ENCODE peak calls at places on chromosomes 3 and 15, in four cellular contexts. W is cardiac fibroblast, Q is mesothelial cell of epicardium, D is nephron progenitor cell. H is an unnamed sample.

GRCh38 chr15:51198701-51199253 is 104.1 kb upstream of the TNFAIP8L3 start:
- DNase-seq in D (no peak), Q (no peak), W (no peak), H (no peak)

GRCh38 chr3:176274161-176274560 is 923.1 kb downstream of the TBL1XR1 start:
- DNase-seq in W (no peak), D (no peak), Q (no peak), H (no peak)

GRCh38 chr3:5197470-5198312 is 10.2 kb downstream of the EDEM1 start:
- DNase-seq in W (peak), D (no peak), Q (no peak), H (no peak)

GRCh38 chr3:156551261-156551660 is 3.7 kb downstream of the SSR3 start:
- DNase-seq in Q (no peak), W (peak), D (no peak), H (no peak)

GRCh38 chr15:42149493-42150245 is 6.8 kb downstream of the PLA2G4F start:
- DNase-seq in W (no peak), D (no peak), Q (no peak), H (no peak)

GRCh38 chr15:27066446-27066845 is 95.5 kb downstream of the GABRG3 start:
- DNase-seq in D (no peak), Q (no peak), W (no peak), H (no peak)

GRCh38 chr15:60118146-60118545 is 114.0 kb downstream of the FOXB1 start:
- DNase-seq in W (no peak), D (peak), Q (no peak), H (no peak)

GRCh38 chr15:88878720-88879184 is 16.6 kb downstream of the HAPLN3 start:
- DNase-seq in W (peak), Q (no peak), D (peak), H (peak)

GRCh38 chr15:40295297-40295696 is 12.4 kb upstream of the ANKRD63 start:
- DNase-seq in W (no peak), D (no peak), Q (no peak), H (no peak)

GRCh38 chr15:33737687-33738606 is 230.3 kb upstream of the CHRM5 start:
- DNase-seq in Q (no peak), W (peak), D (peak), H (peak)

GRCh38 chr3:6719999-6720398 is 140.9 kb upstream of the GRM7 start:
- DNase-seq in W (no peak), Q (no peak), D (no peak), H (no peak)

GRCh38 chr3:159548675-159549335 is 439.8 kb upstream of the IL12A start:
- DNase-seq in Q (no peak), W (peak), D (no peak), H (no peak)

DNA sequence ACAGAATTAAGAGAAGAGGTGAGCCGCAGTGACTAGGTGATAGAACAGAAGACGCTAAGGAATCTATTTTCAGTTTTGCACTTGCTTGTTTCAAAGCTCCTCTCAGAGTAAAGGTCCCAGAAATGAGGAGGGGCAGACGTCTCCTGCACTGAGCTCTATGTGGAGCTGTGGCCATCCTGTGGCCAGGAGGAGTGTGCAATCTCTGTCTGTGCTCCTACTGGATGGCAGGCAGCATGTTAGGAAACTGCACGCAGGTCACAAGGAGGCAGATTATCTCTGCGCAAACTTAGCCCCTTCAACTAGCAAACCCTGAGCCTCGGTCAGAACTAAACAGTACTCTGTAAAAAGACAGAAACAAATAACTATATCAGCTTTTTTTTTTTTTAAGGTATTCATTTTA is 31.1 kb upstream of the PPIB start:
- DNase-seq in Q (no peak), D (no peak), W (no peak), H (peak)
- TF ChIP-seq CTCF in Q (no peak), D (no peak), W (no peak), H (peak)

GRCh38 chr3:11914651-11915050 is 68.0 kb upstream of the TAMM41 start:
- DNase-seq in Q (no peak), D (no peak), W (no peak), H (no peak)
- TF ChIP-seq CTCF in Q (no peak), D (no peak), W (no peak), H (no peak)

DNA sequence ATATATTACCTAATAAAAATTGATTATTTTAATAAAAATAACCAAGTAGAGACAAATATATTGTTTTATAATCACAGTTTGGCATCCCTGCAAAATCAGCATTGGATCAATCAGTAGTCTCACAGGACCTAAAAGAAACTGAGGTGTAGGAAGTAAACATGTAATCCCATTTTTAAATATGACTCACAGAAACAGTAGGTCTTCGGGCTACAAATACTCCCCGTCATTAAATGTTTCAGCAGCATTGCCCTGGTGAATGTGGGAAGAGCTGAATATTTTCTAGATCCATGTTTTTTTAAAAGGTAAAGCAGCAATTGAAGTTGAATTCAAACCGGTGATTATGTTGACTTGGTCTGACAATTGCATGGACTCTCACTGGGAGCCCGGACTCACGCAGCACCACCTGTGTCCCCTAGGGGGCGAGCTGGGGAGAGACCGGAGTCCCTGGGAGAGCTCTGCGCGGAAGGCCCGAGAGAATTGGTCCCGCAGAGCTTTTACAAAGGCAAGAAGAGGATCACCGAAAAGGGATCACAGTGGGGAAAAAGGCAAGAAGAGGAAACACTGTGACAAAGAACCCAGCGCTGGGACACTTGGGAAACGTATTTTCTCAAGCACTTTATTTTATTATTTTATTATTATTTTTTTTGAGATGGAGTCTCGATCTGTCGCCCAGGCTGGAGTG is 17.2 kb upstream of the USP3 start:
- DNase-seq in W (peak), D (peak), Q (peak), H (peak)
- TF ChIP-seq CTCF in W (peak), D (peak), Q (peak), H (peak)

DNA sequence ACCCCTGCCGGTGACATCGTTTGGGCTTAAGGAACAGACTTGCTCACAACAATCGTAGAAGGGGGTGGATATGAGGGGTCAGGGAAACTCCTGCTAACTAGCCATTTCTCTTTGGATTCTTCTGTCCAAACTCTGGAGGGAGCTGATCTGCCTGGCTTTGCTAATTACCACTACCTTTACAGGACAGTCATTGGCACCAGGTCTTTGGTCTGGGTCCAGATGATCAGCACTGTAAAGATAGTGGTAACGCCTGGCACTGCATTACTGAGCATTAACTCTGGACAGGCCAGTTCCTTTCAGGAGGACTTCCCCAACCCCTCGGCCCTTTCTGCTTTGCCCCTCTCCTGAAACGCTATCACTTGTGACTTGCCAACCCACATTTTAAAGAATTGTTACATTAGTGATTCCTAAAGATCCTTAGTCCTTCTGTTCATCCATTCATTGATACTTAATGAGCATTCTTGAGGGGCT is 795 bp downstream of the UQCC5 start:
- DNase-seq in Q (no peak), W (no peak), D (no peak), H (no peak)
- TF ChIP-seq CTCF in Q (no peak), W (no peak), D (no peak), H (no peak)